ENCODE peak calls at places on chromosomes 1 and 21, in four cellular contexts. I is K562, N is HepG2, Y is GM12878. T is an unnamed sample.

GRCh38 chr21:37281993-37282392 is 14.9 kb upstream of the VPS26C start:
- DNase-seq in I (no peak), N (no peak), Y (no peak), T (peak; percentile 52)

GRCh38 chr1:155334980-155335379 is 14.3 kb downstream of the RUSC1 start:
- DNase-seq in I (no peak), N (no peak), Y (no peak), T (no peak)

GRCh38 chr1:224626042-224626441 is 9.9 kb downstream of the CNIH3 start:
- DNase-seq in I (no peak), N (no peak), Y (no peak), T (no peak)

GRCh38 chr1:207327994-207328393 is 6.5 kb downstream of the CD55 start:
- DNase-seq in I (no peak), N (no peak), Y (no peak), T (no peak)

GRCh38 chr1:15022069-15022468 is 131.5 kb upstream of the TMEM51 start:
- DNase-seq in I (no peak), N (no peak), Y (no peak), T (no peak)

GRCh38 chr1:183416850-183417690 is 1.1 kb downstream of the NMNAT2 start:
- DNase-seq in I (peak; percentile 21), N (no peak), Y (no peak), T (peak; percentile 91)

GRCh38 chr1:94927405-94928175 is 680 bp upstream of the CNN3 start:
- DNase-seq in I (no peak), N (peak; percentile 59), Y (no peak), T (peak; percentile 82)

GRCh38 chr1:60137406-60137805 is 63.8 kb upstream of the C1orf87 start:
- DNase-seq in I (no peak), N (no peak), Y (no peak), T (no peak)

GRCh38 chr1:31302749-31303441 is 6.1 kb downstream of the ZCCHC17 start:
- DNase-seq in I (no peak), N (no peak), Y (no peak), T (no peak)

GRCh38 chr1:239951518-239952130 is 140.1 kb upstream of the FMN2 start:
- DNase-seq in I (peak; percentile 44), N (peak; percentile 63), Y (no peak), T (peak; percentile 93)

GRCh38 chr1:44489481-44489880 is 84.4 kb downstream of the RNF220 start:
- DNase-seq in I (no peak), N (no peak), Y (no peak), T (peak; percentile 37)

GRCh38 chr21:46100426-46100825 is 2.5 kb downstream of the COL6A2 start:
- DNase-seq in I (no peak), N (no peak), Y (no peak), T (no peak)

GRCh38 chr1:9100471-9101043 is 28.3 kb downstream of the GPR157 start:
- DNase-seq in I (no peak), N (peak; percentile 82), Y (no peak), T (no peak)

GRCh38 chr1:206925116-206925736 is 3.5 kb upstream of the FCMR start:
- DNase-seq in I (peak; percentile 67), N (peak; percentile 38), Y (peak; percentile 91), T (peak; percentile 44)

GRCh38 chr1:67673468-67674201 is 11.4 kb upstream of the GADD45A start:
- DNase-seq in I (no peak), N (no peak), Y (no peak), T (no peak)

GRCh38 chr1:203306970-203307541 is 1.7 kb downstream of the BTG2 start:
- DNase-seq in I (no peak), N (no peak), Y (no peak), T (no peak)

GRCh38 chr1:36572906-36573305 is 90.2 kb upstream of the CSF3R start:
- DNase-seq in I (peak; percentile 39), N (no peak), Y (no peak), T (no peak)

GRCh38 chr1:240464099-240464498 is 147.9 kb downstream of the GREM2 start:
- DNase-seq in I (no peak), N (no peak), Y (no peak), T (no peak)

GRCh38 chr1:85244271-85245053 is 15.0 kb downstream of the C1orf52 start:
- DNase-seq in I (peak; percentile 63), N (no peak), Y (no peak), T (no peak)

GRCh38 chr1:6603851-6604558 is 1.3 kb upstream of the KLHL21 start:
- DNase-seq in I (peak; percentile 72), N (peak; percentile 97), Y (no peak), T (peak; percentile 93)

GRCh38 chr1:6601865-6602668 is 602 bp downstream of the KLHL21 start:
- DNase-seq in I (no peak), N (no peak), Y (no peak), T (peak; percentile 55)

GRCh38 chr1:6601049-6601864 is 1.4 kb downstream of the KLHL21 start:
- DNase-seq in I (peak; percentile 88), N (peak; percentile 89), Y (no peak), T (peak; percentile 67)

GRCh38 chr1:6603424-6603850 is 768 bp upstream of the KLHL21 start:
- DNase-seq in I (peak; percentile 63), N (peak; percentile 54), Y (no peak), T (peak; percentile 64)

DNA sequence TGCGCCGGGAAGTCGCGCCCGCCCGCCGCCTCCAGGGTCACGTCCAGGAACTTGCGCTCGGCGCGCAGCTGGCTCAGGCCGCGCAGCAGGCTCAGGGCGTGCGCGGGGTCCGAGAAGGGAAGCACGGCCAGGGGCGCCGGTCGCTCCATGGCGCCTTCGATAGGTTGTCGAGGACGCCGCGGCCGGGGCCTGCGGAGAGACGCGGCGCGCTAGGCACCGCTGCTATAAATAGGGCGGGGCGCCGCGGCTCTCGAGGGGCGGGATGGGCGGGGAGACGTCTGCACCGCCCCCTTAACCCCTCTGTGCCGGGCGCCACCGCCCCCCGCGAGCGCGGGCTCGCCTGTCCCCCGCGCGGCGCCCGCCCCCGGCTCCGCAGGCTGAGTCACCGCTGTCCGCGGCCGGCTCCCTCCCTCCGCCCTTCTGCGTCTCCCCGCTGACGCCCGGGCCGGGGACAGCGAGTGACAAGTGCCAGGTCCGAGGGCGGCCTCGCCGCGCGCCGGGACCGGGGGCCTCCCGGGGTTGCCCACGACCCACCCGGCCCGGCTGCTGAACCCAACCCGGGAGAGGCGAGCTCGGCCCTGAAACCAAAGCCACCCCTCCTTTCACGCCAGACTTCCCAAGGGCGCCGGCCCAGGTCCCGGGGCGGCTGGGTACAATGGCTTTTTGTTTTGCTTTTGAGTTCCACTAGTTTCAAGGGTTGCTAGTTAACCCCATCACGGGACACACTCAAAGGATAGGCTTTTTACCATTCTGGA is at the start of gene KLHL21:
- DNase-seq in I (peak; percentile 98), N (peak; percentile 86), Y (no peak), T (peak; percentile 86)
- TF ChIP-seq POLR2AphosphoS5 in I (peak; percentile 68), N (peak; percentile 90), Y (no peak), T (peak; percentile 95)

DNA sequence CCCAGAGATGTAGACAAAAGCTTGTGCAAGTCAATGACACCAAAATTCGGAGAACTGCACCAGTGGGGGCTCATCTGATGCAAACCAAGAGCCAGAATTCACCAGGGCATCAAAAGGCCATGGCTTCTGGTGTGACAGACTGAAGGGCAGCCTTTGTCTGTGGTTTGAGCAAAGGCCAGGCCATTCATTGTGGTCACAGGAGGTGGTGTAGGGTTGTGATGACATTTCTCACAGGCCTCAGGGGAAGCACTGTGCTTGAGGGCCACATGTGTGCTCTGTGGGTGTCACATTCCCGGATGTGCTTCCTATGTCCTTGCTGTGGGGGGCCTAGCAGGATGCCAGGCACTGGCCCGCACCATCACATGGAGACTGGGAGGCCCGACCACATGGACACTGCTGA is 22.5 kb upstream of the KCNE1 start:
- DNase-seq in I (no peak), N (peak; percentile 28), Y (no peak), T (no peak)
- TF ChIP-seq JUNB in I (no peak), N (no peak), Y (no peak), T (no peak)

GRCh38 chr1:22098752-22099151 is 44.1 kb downstream of the WNT4 start:
- DNase-seq in I (no peak), N (no peak), Y (no peak), T (no peak)

GRCh38 chr1:22101199-22101598 is 41.7 kb downstream of the WNT4 start:
- DNase-seq in I (no peak), N (no peak), Y (no peak), T (no peak)

GRCh38 chr1:22102746-22103145 is 40.2 kb downstream of the WNT4 start:
- DNase-seq in I (no peak), N (no peak), Y (no peak), T (no peak)

GRCh38 chr1:22101995-22102394 is 40.9 kb downstream of the WNT4 start:
- DNase-seq in I (no peak), N (no peak), Y (no peak), T (no peak)

DNA sequence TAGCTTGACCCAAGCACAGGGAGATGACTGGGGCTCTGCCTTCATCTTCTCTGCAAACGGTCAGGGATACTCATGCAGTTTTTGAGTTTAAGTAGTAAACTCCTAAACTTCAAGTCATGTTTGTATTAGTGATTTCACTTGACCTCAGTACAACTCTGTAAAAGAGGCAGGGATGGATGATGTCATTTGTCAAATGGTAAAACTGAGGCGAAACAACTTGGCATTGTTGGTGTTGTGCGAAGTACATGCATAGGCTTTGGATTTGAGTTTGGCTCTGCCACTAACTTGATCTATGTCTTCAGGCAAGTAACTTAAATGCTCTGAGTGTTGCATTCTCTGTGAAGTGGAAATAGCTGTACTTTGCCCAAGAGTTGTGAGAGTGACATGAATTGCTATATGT is 42.7 kb downstream of the WNT4 start:
- DNase-seq in I (no peak), N (no peak), Y (no peak), T (no peak)
- TF ChIP-seq POLR2AphosphoS5 in I (no peak), N (no peak), Y (no peak), T (no peak)

GRCh38 chr1:112395832-112396667 is at the start of gene CTTNBP2NL:
- DNase-seq in I (peak; percentile 98), N (peak; percentile 93), Y (no peak), T (peak; percentile 99)

GRCh38 chr1:112394743-112395062 is 1.3 kb upstream of the CTTNBP2NL start:
- DNase-seq in I (no peak), N (no peak), Y (no peak), T (no peak)

GRCh38 chr1:112395261-112395831 is 668 bp upstream of the CTTNBP2NL start:
- DNase-seq in I (no peak), N (no peak), Y (no peak), T (peak; percentile 81)

GRCh38 chr1:112397051-112397471 is 1.0 kb downstream of the CTTNBP2NL start:
- DNase-seq in I (no peak), N (no peak), Y (no peak), T (no peak)

GRCh38 chr1:112396668-112397025 is 633 bp downstream of the CTTNBP2NL start:
- DNase-seq in I (no peak), N (no peak), Y (no peak), T (peak; percentile 54)
- TF ChIP-seq JUNB in I (no peak), N (no peak), Y (no peak), T (no peak)